ENCODE peak calls at places on chromosomes 12 and 14, in eight cellular contexts. I is NCI-H1930; G is NCI-H1694; Q is ACHN; U is tibial artery; J is caudate nucleus; K is stimulated activated CD4-positive, alpha-beta T cell treated with anti-CD3 and anti-CD28 coated beads, Interleukin-12 subunit alpha, Interleukin-12 subunit beta, amount 100 ng/mL, for 4 hours; C is NCI-H2081. S is an unnamed sample.

GRCh38 chr14:60777856-60778578 is 43.5 kb downstream of the MNAT1 start:
- DNase-seq in I (no peak), C (no peak), U (no peak), G (no peak), K (no peak), J (no peak), Q (peak), S (peak)

GRCh38 chr14:33348510-33348909 is 409.8 kb downstream of the NPAS3 start:
- DNase-seq in J (no peak), Q (no peak), U (no peak), I (no peak), K (no peak), G (no peak), C (no peak), S (no peak)

GRCh38 chr14:68701001-68701741 is 91.7 kb downstream of the ZFP36L1 start:
- DNase-seq in J (no peak), U (peak), C (no peak), G (no peak), K (no peak), Q (no peak), I (no peak), S (no peak)

GRCh38 chr12:100295764-100296555 is 29.0 kb downstream of the SCYL2 start:
- DNase-seq in K (no peak), G (no peak), U (no peak), J (no peak), Q (no peak), C (no peak), I (no peak), S (no peak)

GRCh38 chr14:103313704-103314103 is 20.3 kb upstream of the EIF5 start:
- DNase-seq in C (no peak), J (no peak), G (no peak), I (no peak), K (no peak), Q (no peak), U (no peak), S (peak)

GRCh38 chr12:7009512-7009911 is 8.8 kb downstream of the LPCAT3 start:
- DNase-seq in G (no peak), Q (no peak), C (no peak), I (no peak), K (no peak), U (no peak), J (no peak), S (no peak)

GRCh38 chr14:30525833-30526232 is 33.1 kb upstream of the G2E3 start:
- DNase-seq in G (no peak), K (no peak), I (no peak), Q (no peak), J (no peak), C (no peak), U (no peak), S (peak)

GRCh38 chr14:104688755-104689619 is at the start of gene INF2:
- DNase-seq in I (peak), U (no peak), G (peak), J (peak), C (peak), Q (peak), K (peak), S (peak)

GRCh38 chr14:77040059-77040308 is 11.5 kb upstream of the IRF2BPL start:
- DNase-seq in C (no peak), Q (no peak), I (no peak), U (no peak), K (no peak), G (no peak), J (no peak), S (no peak)

GRCh38 chr14:37170237-37170636 is 2.2 kb downstream of the SLC25A21 start:
- DNase-seq in K (no peak), G (no peak), Q (no peak), C (no peak), I (no peak), J (no peak), U (no peak), S (no peak)

GRCh38 chr12:113189361-113189760 is 3.8 kb downstream of the RITA1 start:
- DNase-seq in I (no peak), U (no peak), J (no peak), K (no peak), G (no peak), Q (no peak), C (no peak), S (no peak)

GRCh38 chr14:57293851-57294837 is 25.4 kb downstream of the AP5M1 start:
- DNase-seq in J (no peak), I (no peak), Q (peak), K (no peak), U (no peak), C (no peak), G (no peak), S (no peak)

GRCh38 chr12:68237523-68238070 is 12.0 kb upstream of the IL26 start:
- DNase-seq in C (no peak), Q (no peak), I (no peak), U (no peak), K (no peak), J (no peak), G (no peak), S (no peak)

GRCh38 chr14:69879175-69880047 is at the start of gene SMOC1:
- DNase-seq in C (peak), J (peak), K (peak), U (peak), Q (peak), G (peak), I (peak), S (peak)

GRCh38 chr12:6843118-6843902 is 2.6 kb downstream of the GNB3 start:
- DNase-seq in G (no peak), I (no peak), C (no peak), J (no peak), K (no peak), U (no peak), Q (no peak), S (no peak)

GRCh38 chr12:21766403-21766802 is 8.1 kb downstream of the KCNJ8 start:
- DNase-seq in C (no peak), Q (no peak), I (no peak), U (no peak), K (no peak), J (no peak), G (no peak), S (no peak)

GRCh38 chr14:92846162-92846897 is 52.2 kb downstream of the GOLGA5 start:
- DNase-seq in G (no peak), U (peak), Q (peak), C (no peak), I (no peak), J (no peak), K (no peak), S (no peak)

GRCh38 chr12:20646239-20646827 is 48.8 kb upstream of the SLCO1C1 start:
- DNase-seq in U (no peak), G (peak), C (peak), J (no peak), K (no peak), I (no peak), Q (peak), S (peak)

GRCh38 chr12:116594325-116595038 is 35.3 kb downstream of the MAP1LC3B2 start:
- DNase-seq in K (no peak), J (no peak), U (peak), G (no peak), Q (no peak), C (no peak), I (no peak), S (no peak)

GRCh38 chr12:47393403-47393790 is 312.4 kb downstream of the RPAP3 start:
- DNase-seq in C (no peak), U (no peak), I (no peak), G (no peak), Q (no peak), K (no peak), J (no peak), S (no peak)

GRCh38 chr12:22459872-22460490 is 84.4 kb downstream of the C2CD5 start:
- DNase-seq in C (peak), G (peak), U (no peak), K (no peak), J (no peak), Q (peak), I (no peak), S (peak)